ENCODE peak calls at places on chromosome 9, in ten cellular contexts. One of them, this sample, is unnamed. For H3K4me1, the result is how much of the 10 kb centered on the place peaks cover.

GRCh38 chr9:102631559-102631958 is 363.6 kb upstream of the CYLC2 start:
- DNase-seq in fibroblast of lung: no peak
- DNase-seq in heart left ventricle: no peak
- DNase-seq in esophagus squamous epithelium: no peak
- DNase-seq in uterus: no peak
- DNase-seq in adrenal gland: no peak
- DNase-seq in left ventricle myocardium inferior: no peak
- DNase-seq in ovary: no peak
- DNase-seq in CD8-positive, alpha-beta T cell: no peak
- DNase-seq in thoracic aorta: no peak
- DNase-seq in this sample: no peak

GRCh38 chr9:131739988-131740648 is at the start of gene RAPGEF1:
- DNase-seq in fibroblast of lung: peak
- DNase-seq in heart left ventricle: peak
- DNase-seq in esophagus squamous epithelium: no peak
- DNase-seq in uterus: peak
- DNase-seq in adrenal gland: peak
- DNase-seq in left ventricle myocardium inferior: peak
- DNase-seq in ovary: peak
- DNase-seq in CD8-positive, alpha-beta T cell: peak
- DNase-seq in thoracic aorta: no peak
- DNase-seq in this sample: peak

GRCh38 chr9:78121488-78121887 is 89.9 kb upstream of the GNAQ start:
- DNase-seq in fibroblast of lung: peak
- DNase-seq in heart left ventricle: peak
- DNase-seq in esophagus squamous epithelium: no peak
- DNase-seq in uterus: peak
- DNase-seq in adrenal gland: peak
- DNase-seq in left ventricle myocardium inferior: peak
- DNase-seq in ovary: peak
- DNase-seq in CD8-positive, alpha-beta T cell: peak
- DNase-seq in thoracic aorta: no peak
- DNase-seq in this sample: peak

GRCh38 chr9:132078369-132079356 is 1.0 kb downstream of the MED27 start:
- DNase-seq in fibroblast of lung: peak
- DNase-seq in heart left ventricle: no peak
- DNase-seq in esophagus squamous epithelium: no peak
- DNase-seq in uterus: peak
- DNase-seq in adrenal gland: peak
- DNase-seq in left ventricle myocardium inferior: no peak
- DNase-seq in ovary: peak
- DNase-seq in CD8-positive, alpha-beta T cell: no peak
- DNase-seq in thoracic aorta: peak
- DNase-seq in this sample: no peak

GRCh38 chr9:126624912-126625311 is 11.2 kb downstream of the LMX1B start:
- DNase-seq in fibroblast of lung: no peak
- DNase-seq in heart left ventricle: no peak
- DNase-seq in esophagus squamous epithelium: no peak
- DNase-seq in uterus: no peak
- DNase-seq in adrenal gland: no peak
- DNase-seq in left ventricle myocardium inferior: no peak
- DNase-seq in ovary: no peak
- DNase-seq in CD8-positive, alpha-beta T cell: no peak
- DNase-seq in thoracic aorta: no peak
- DNase-seq in this sample: no peak

GRCh38 chr9:109012009-109012875 is 1.1 kb downstream of the CTNNAL1 start:
- DNase-seq in fibroblast of lung: peak
- DNase-seq in heart left ventricle: no peak
- DNase-seq in esophagus squamous epithelium: no peak
- DNase-seq in uterus: peak
- DNase-seq in adrenal gland: peak
- DNase-seq in left ventricle myocardium inferior: peak
- DNase-seq in ovary: peak
- DNase-seq in CD8-positive, alpha-beta T cell: peak
- DNase-seq in thoracic aorta: peak
- DNase-seq in this sample: peak

GRCh38 chr9:136532799-136533774 is 12.8 kb downstream of the NOTCH1 start:
- DNase-seq in fibroblast of lung: no peak
- DNase-seq in heart left ventricle: no peak
- DNase-seq in esophagus squamous epithelium: no peak
- DNase-seq in uterus: no peak
- DNase-seq in adrenal gland: no peak
- DNase-seq in left ventricle myocardium inferior: no peak
- DNase-seq in ovary: no peak
- DNase-seq in CD8-positive, alpha-beta T cell: peak
- DNase-seq in thoracic aorta: no peak
- DNase-seq in this sample: no peak

GRCh38 chr9:125997510-125997823 is 250.3 kb downstream of the PBX3 start:
- DNase-seq in fibroblast of lung: no peak
- DNase-seq in heart left ventricle: no peak
- DNase-seq in esophagus squamous epithelium: no peak
- DNase-seq in uterus: no peak
- DNase-seq in adrenal gland: no peak
- DNase-seq in left ventricle myocardium inferior: no peak
- DNase-seq in ovary: no peak
- DNase-seq in CD8-positive, alpha-beta T cell: no peak
- DNase-seq in thoracic aorta: no peak
- DNase-seq in this sample: peak

GRCh38 chr9:33466565-33467495 is 6.9 kb downstream of the NOL6 start:
- DNase-seq in fibroblast of lung: peak
- DNase-seq in heart left ventricle: peak
- DNase-seq in esophagus squamous epithelium: no peak
- DNase-seq in uterus: peak
- DNase-seq in adrenal gland: peak
- DNase-seq in left ventricle myocardium inferior: peak
- DNase-seq in ovary: peak
- DNase-seq in CD8-positive, alpha-beta T cell: peak
- DNase-seq in thoracic aorta: no peak
- DNase-seq in this sample: peak

GRCh38 chr9:120668399-120668798 is 45.9 kb downstream of the MEGF9 start:
- DNase-seq in fibroblast of lung: peak
- DNase-seq in heart left ventricle: no peak
- DNase-seq in esophagus squamous epithelium: no peak
- DNase-seq in uterus: no peak
- DNase-seq in adrenal gland: no peak
- DNase-seq in left ventricle myocardium inferior: no peak
- DNase-seq in ovary: no peak
- DNase-seq in CD8-positive, alpha-beta T cell: no peak
- DNase-seq in thoracic aorta: no peak
- DNase-seq in this sample: no peak

GRCh38 chr9:110202232-110202631 is 5.7 kb downstream of the C9orf152 start:
- DNase-seq in fibroblast of lung: no peak
- DNase-seq in heart left ventricle: no peak
- DNase-seq in esophagus squamous epithelium: no peak
- DNase-seq in uterus: no peak
- DNase-seq in adrenal gland: no peak
- DNase-seq in left ventricle myocardium inferior: no peak
- DNase-seq in ovary: no peak
- DNase-seq in CD8-positive, alpha-beta T cell: no peak
- DNase-seq in thoracic aorta: no peak
- DNase-seq in this sample: no peak

GRCh38 chr9:110208031-110208430 is at the start of gene C9orf152:
- DNase-seq in fibroblast of lung: no peak
- DNase-seq in heart left ventricle: no peak
- DNase-seq in esophagus squamous epithelium: no peak
- DNase-seq in uterus: no peak
- DNase-seq in adrenal gland: no peak
- DNase-seq in left ventricle myocardium inferior: no peak
- DNase-seq in ovary: no peak
- DNase-seq in CD8-positive, alpha-beta T cell: no peak
- DNase-seq in thoracic aorta: no peak
- DNase-seq in this sample: peak

GRCh38 chr9:110206388-110206787 is 1.6 kb downstream of the C9orf152 start:
- DNase-seq in fibroblast of lung: no peak
- DNase-seq in heart left ventricle: no peak
- DNase-seq in esophagus squamous epithelium: no peak
- DNase-seq in uterus: no peak
- DNase-seq in adrenal gland: no peak
- DNase-seq in left ventricle myocardium inferior: no peak
- DNase-seq in ovary: no peak
- DNase-seq in CD8-positive, alpha-beta T cell: no peak
- DNase-seq in thoracic aorta: no peak
- DNase-seq in this sample: no peak

GRCh38 chr9:110207071-110207923 is 662 bp downstream of the C9orf152 start:
- DNase-seq in fibroblast of lung: no peak
- DNase-seq in heart left ventricle: no peak
- DNase-seq in esophagus squamous epithelium: no peak
- DNase-seq in uterus: no peak
- DNase-seq in adrenal gland: no peak
- DNase-seq in left ventricle myocardium inferior: no peak
- DNase-seq in ovary: no peak
- DNase-seq in CD8-positive, alpha-beta T cell: no peak
- DNase-seq in thoracic aorta: no peak
- DNase-seq in this sample: peak
- H3K27ac ChIP-seq in fibroblast of lung: no peak
- H3K27ac ChIP-seq in heart left ventricle: no peak
- H3K27ac ChIP-seq in esophagus squamous epithelium: peak
- H3K27ac ChIP-seq in uterus: no peak
- H3K27ac ChIP-seq in adrenal gland: no peak
- H3K27ac ChIP-seq in left ventricle myocardium inferior: no peak
- H3K27ac ChIP-seq in ovary: no peak
- H3K27ac ChIP-seq in CD8-positive, alpha-beta T cell: no peak
- H3K27ac ChIP-seq in thoracic aorta: no peak
- H3K27ac ChIP-seq in this sample: peak

GRCh38 chr9:70475211-70475610 is 60.8 kb upstream of the KLF9 start:
- DNase-seq in fibroblast of lung: no peak
- DNase-seq in heart left ventricle: no peak
- DNase-seq in esophagus squamous epithelium: no peak
- DNase-seq in uterus: peak
- DNase-seq in adrenal gland: no peak
- DNase-seq in left ventricle myocardium inferior: no peak
- DNase-seq in ovary: no peak
- DNase-seq in CD8-positive, alpha-beta T cell: no peak
- DNase-seq in thoracic aorta: no peak
- DNase-seq in this sample: no peak
- H3K4me1 ChIP-seq in fibroblast of lung: under half
- H3K4me1 ChIP-seq in heart left ventricle: under half
- H3K4me1 ChIP-seq in esophagus squamous epithelium: under half
- H3K4me1 ChIP-seq in uterus: under half
- H3K4me1 ChIP-seq in adrenal gland: under half
- H3K4me1 ChIP-seq in left ventricle myocardium inferior: half or more
- H3K4me1 ChIP-seq in ovary: under half
- H3K4me1 ChIP-seq in CD8-positive, alpha-beta T cell: under half
- H3K4me1 ChIP-seq in thoracic aorta: under half
- H3K4me1 ChIP-seq in this sample: half or more

GRCh38 chr9:27382989-27383388 is 86.0 kb upstream of the EQTN start:
- DNase-seq in fibroblast of lung: no peak
- DNase-seq in heart left ventricle: no peak
- DNase-seq in esophagus squamous epithelium: no peak
- DNase-seq in uterus: no peak
- DNase-seq in adrenal gland: no peak
- DNase-seq in left ventricle myocardium inferior: no peak
- DNase-seq in ovary: no peak
- DNase-seq in CD8-positive, alpha-beta T cell: no peak
- DNase-seq in thoracic aorta: no peak
- DNase-seq in this sample: no peak

GRCh38 chr9:27385606-27386005 is 88.7 kb upstream of the EQTN start:
- DNase-seq in fibroblast of lung: no peak
- DNase-seq in heart left ventricle: no peak
- DNase-seq in esophagus squamous epithelium: no peak
- DNase-seq in uterus: no peak
- DNase-seq in adrenal gland: no peak
- DNase-seq in left ventricle myocardium inferior: no peak
- DNase-seq in ovary: no peak
- DNase-seq in CD8-positive, alpha-beta T cell: no peak
- DNase-seq in thoracic aorta: no peak
- DNase-seq in this sample: peak

GRCh38 chr9:27383524-27383923 is 86.6 kb upstream of the EQTN start:
- DNase-seq in fibroblast of lung: no peak
- DNase-seq in heart left ventricle: no peak
- DNase-seq in esophagus squamous epithelium: no peak
- DNase-seq in uterus: no peak
- DNase-seq in adrenal gland: no peak
- DNase-seq in left ventricle myocardium inferior: no peak
- DNase-seq in ovary: no peak
- DNase-seq in CD8-positive, alpha-beta T cell: no peak
- DNase-seq in thoracic aorta: no peak
- DNase-seq in this sample: no peak

GRCh38 chr9:27382308-27382707 is 85.4 kb upstream of the EQTN start:
- DNase-seq in fibroblast of lung: no peak
- DNase-seq in heart left ventricle: no peak
- DNase-seq in esophagus squamous epithelium: no peak
- DNase-seq in uterus: no peak
- DNase-seq in adrenal gland: no peak
- DNase-seq in left ventricle myocardium inferior: no peak
- DNase-seq in ovary: no peak
- DNase-seq in CD8-positive, alpha-beta T cell: no peak
- DNase-seq in thoracic aorta: no peak
- DNase-seq in this sample: no peak

GRCh38 chr9:27384262-27385014 is 87.5 kb upstream of the EQTN start:
- DNase-seq in fibroblast of lung: no peak
- DNase-seq in heart left ventricle: no peak
- DNase-seq in esophagus squamous epithelium: no peak
- DNase-seq in uterus: no peak
- DNase-seq in adrenal gland: no peak
- DNase-seq in left ventricle myocardium inferior: no peak
- DNase-seq in ovary: no peak
- DNase-seq in CD8-positive, alpha-beta T cell: no peak
- DNase-seq in thoracic aorta: no peak
- DNase-seq in this sample: peak
- TF ChIP-seq CTCF in fibroblast of lung: no peak
- TF ChIP-seq CTCF in heart left ventricle: no peak
- TF ChIP-seq CTCF in esophagus squamous epithelium: no peak
- TF ChIP-seq CTCF in uterus: no peak
- TF ChIP-seq CTCF in adrenal gland: no peak
- TF ChIP-seq CTCF in left ventricle myocardium inferior: no peak
- TF ChIP-seq CTCF in ovary: no peak
- TF ChIP-seq CTCF in CD8-positive, alpha-beta T cell: no peak
- TF ChIP-seq CTCF in thoracic aorta: no peak
- TF ChIP-seq CTCF in this sample: no peak

GRCh38 chr9:104927216-104927911 is 591 bp downstream of the ABCA1 start:
- DNase-seq in fibroblast of lung: peak
- DNase-seq in heart left ventricle: peak
- DNase-seq in esophagus squamous epithelium: no peak
- DNase-seq in uterus: peak
- DNase-seq in adrenal gland: peak
- DNase-seq in left ventricle myocardium inferior: peak
- DNase-seq in ovary: peak
- DNase-seq in CD8-positive, alpha-beta T cell: no peak
- DNase-seq in thoracic aorta: no peak
- DNase-seq in this sample: peak

GRCh38 chr9:104923289-104923688 is 4.7 kb downstream of the ABCA1 start:
- DNase-seq in fibroblast of lung: peak
- DNase-seq in heart left ventricle: no peak
- DNase-seq in esophagus squamous epithelium: no peak
- DNase-seq in uterus: no peak
- DNase-seq in adrenal gland: no peak
- DNase-seq in left ventricle myocardium inferior: no peak
- DNase-seq in ovary: no peak
- DNase-seq in CD8-positive, alpha-beta T cell: no peak
- DNase-seq in thoracic aorta: no peak
- DNase-seq in this sample: no peak

GRCh38 chr9:104923740-104924139 is 4.2 kb downstream of the ABCA1 start:
- DNase-seq in fibroblast of lung: no peak
- DNase-seq in heart left ventricle: no peak
- DNase-seq in esophagus squamous epithelium: no peak
- DNase-seq in uterus: no peak
- DNase-seq in adrenal gland: peak
- DNase-seq in left ventricle myocardium inferior: no peak
- DNase-seq in ovary: no peak
- DNase-seq in CD8-positive, alpha-beta T cell: no peak
- DNase-seq in thoracic aorta: no peak
- DNase-seq in this sample: no peak

GRCh38 chr9:104931256-104931655 is 3.3 kb upstream of the ABCA1 start:
- DNase-seq in fibroblast of lung: no peak
- DNase-seq in heart left ventricle: no peak
- DNase-seq in esophagus squamous epithelium: no peak
- DNase-seq in uterus: no peak
- DNase-seq in adrenal gland: no peak
- DNase-seq in left ventricle myocardium inferior: no peak
- DNase-seq in ovary: no peak
- DNase-seq in CD8-positive, alpha-beta T cell: no peak
- DNase-seq in thoracic aorta: no peak
- DNase-seq in this sample: no peak

GRCh38 chr9:104927912-104928740 is at the start of gene ABCA1:
- DNase-seq in fibroblast of lung: peak
- DNase-seq in heart left ventricle: peak
- DNase-seq in esophagus squamous epithelium: peak
- DNase-seq in uterus: peak
- DNase-seq in adrenal gland: peak
- DNase-seq in left ventricle myocardium inferior: peak
- DNase-seq in ovary: peak
- DNase-seq in CD8-positive, alpha-beta T cell: peak
- DNase-seq in thoracic aorta: peak
- DNase-seq in this sample: peak
- H3K27ac ChIP-seq in fibroblast of lung: peak
- H3K27ac ChIP-seq in heart left ventricle: peak
- H3K27ac ChIP-seq in esophagus squamous epithelium: peak
- H3K27ac ChIP-seq in uterus: peak
- H3K27ac ChIP-seq in adrenal gland: peak
- H3K27ac ChIP-seq in left ventricle myocardium inferior: peak
- H3K27ac ChIP-seq in ovary: peak
- H3K27ac ChIP-seq in CD8-positive, alpha-beta T cell: no peak
- H3K27ac ChIP-seq in thoracic aorta: peak
- H3K27ac ChIP-seq in this sample: peak